ENCODE peak calls at places on chromosomes 16 and 17, in five cellular contexts. P is heart left ventricle; H is colonic mucosa; V is CD8-positive, alpha-beta T cell; D is transverse colon. Y is an unnamed sample. For H3K36me3, the result is how much of the 10 kb centered on the place peaks cover.

GRCh38 chr17:8253801-8254200 is 4.7 kb downstream of the PFAS start:
- DNase-seq in H (peak), P (no peak), D (no peak), V (no peak), Y (no peak)

GRCh38 chr17:29292992-29293889 is 707 bp downstream of the NUFIP2 start:
- DNase-seq in D (peak), V (peak), H (peak), P (peak), Y (peak)

GRCh38 chr17:7717756-7718350 is 309 bp downstream of the DNAH2 start:
- DNase-seq in P (no peak), V (no peak), D (no peak), H (no peak), Y (no peak)

GRCh38 chr16:57770361-57770760 is 31.9 kb downstream of the KIFC3 start:
- DNase-seq in P (no peak), V (no peak), H (no peak), D (no peak), Y (no peak)

GRCh38 chr16:1980770-1981087 is 540 bp downstream of the NOXO1 start:
- DNase-seq in D (no peak), V (no peak), H (no peak), P (no peak), Y (no peak)

GRCh38 chr17:2692781-2693135 is 18.8 kb downstream of the CLUH start:
- DNase-seq in H (no peak), V (no peak), P (peak), D (no peak), Y (no peak)

GRCh38 chr16:4420703-4421102 is 4.3 kb upstream of the CORO7 start:
- DNase-seq in V (no peak), D (no peak), P (peak), H (no peak), Y (no peak)

GRCh38 chr16:10646228-10646580 is 48.5 kb downstream of the TEKT5 start:
- DNase-seq in V (no peak), D (no peak), H (no peak), P (no peak), Y (no peak)

GRCh38 chr16:73572135-73572534 is 524.2 kb upstream of the ZFHX3 start:
- DNase-seq in D (peak), V (no peak), P (peak), H (peak), Y (no peak)

GRCh38 chr17:50565559-50566350 is 5.2 kb downstream of the CACNA1G start:
- DNase-seq in P (no peak), D (no peak), H (no peak), V (no peak), Y (peak)

GRCh38 chr17:13230350-13230900 is 212.6 kb upstream of the ELAC2 start:
- DNase-seq in D (no peak), P (no peak), H (no peak), V (no peak), Y (no peak)

GRCh38 chr17:79174905-79175856 is 100.6 kb downstream of the ENGASE start:
- DNase-seq in V (no peak), H (no peak), D (no peak), P (no peak), Y (no peak)

GRCh38 chr17:33968350-33969044 is 286.6 kb upstream of the CCL2 start:
- DNase-seq in H (no peak), D (no peak), V (peak), P (no peak), Y (no peak)

GRCh38 chr17:32621612-32622312 is 135.0 kb downstream of the CDK5R1 start:
- DNase-seq in D (no peak), H (no peak), P (no peak), V (no peak), Y (no peak)

GRCh38 chr17:41065829-41066624 is at the start of gene KRTAP2-4:
- DNase-seq in V (no peak), D (no peak), H (no peak), P (no peak), Y (no peak)

GRCh38 chr17:2412561-2413021 is 11.7 kb upstream of the MNT start:
- DNase-seq in V (no peak), D (no peak), H (no peak), P (no peak), Y (no peak)

GRCh38 chr17:17365476-17366110 is 62.4 kb downstream of the NT5M start:
- DNase-seq in P (no peak), H (no peak), V (no peak), D (no peak), Y (no peak)

GRCh38 chr17:79165296-79165695 is 90.7 kb downstream of the ENGASE start:
- DNase-seq in D (no peak), V (no peak), P (no peak), H (no peak), Y (no peak)

DNA sequence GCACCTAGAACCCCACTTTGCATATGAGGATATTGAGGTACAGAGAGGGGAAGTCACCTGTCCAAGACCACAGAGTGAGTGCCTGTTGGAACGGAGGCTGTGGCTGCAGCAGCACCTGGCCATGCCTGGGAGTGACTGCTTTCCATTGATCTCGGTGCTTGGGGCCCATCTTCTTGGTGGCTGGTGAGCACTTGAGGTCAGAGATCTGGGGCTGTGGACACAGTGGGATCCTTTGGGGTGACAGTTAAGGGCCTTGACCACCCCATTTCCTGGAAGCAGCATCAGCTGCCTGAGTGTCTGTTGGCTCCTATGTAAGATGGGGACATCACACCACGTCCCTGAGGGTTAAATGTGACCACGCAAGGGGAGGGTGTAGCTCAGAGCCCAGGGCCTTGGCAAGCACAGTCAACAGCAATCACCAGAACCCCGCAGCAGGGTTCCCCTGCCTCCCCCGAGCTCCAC is 111.7 kb downstream of the IRF8 start:
- DNase-seq in H (no peak), P (no peak), D (no peak), V (no peak), Y (no peak)
- H3K36me3 ChIP-seq in H (under half), P (under half), D (under half), V (under half), Y (under half)

DNA sequence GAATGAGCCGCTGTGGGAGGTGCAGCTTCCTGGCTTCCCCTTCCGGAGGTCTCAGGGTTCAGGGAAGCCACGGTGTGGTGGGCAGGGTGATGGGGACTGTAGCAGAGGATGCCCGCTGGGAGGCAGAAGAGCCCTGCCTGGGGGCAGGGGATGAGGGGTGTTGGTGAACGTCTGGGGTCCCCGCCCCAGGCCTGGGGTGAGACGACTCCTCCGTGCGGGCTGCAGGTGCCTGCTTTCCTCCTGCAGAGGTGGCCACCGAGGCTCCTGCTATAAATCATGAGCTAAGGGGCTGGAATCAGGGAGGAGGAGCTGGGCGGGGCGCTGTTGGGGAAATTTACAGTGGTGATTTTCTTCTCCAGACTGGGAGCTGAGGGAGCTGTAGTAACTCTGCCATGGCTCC is 167.0 kb downstream of the MRM1 start:
- DNase-seq in H (no peak), V (no peak), P (no peak), D (no peak), Y (no peak)
- TF ChIP-seq CTCF in H (no peak), V (no peak), P (no peak), D (no peak), Y (no peak)

GRCh38 chr17:39271546-39271945 is 45.8 kb upstream of the STAC2 start:
- DNase-seq in H (no peak), D (no peak), P (no peak), V (no peak), Y (no peak)
- H3K36me3 ChIP-seq in H (under half), D (under half), P (half or more), V (under half), Y (under half)

GRCh38 chr16:87391324-87391949 is 699 bp upstream of the MAP1LC3B start:
- DNase-seq in V (peak), H (peak), D (peak), P (peak), Y (peak)

GRCh38 chr16:87390641-87391323 is 1.4 kb upstream of the MAP1LC3B start:
- DNase-seq in H (no peak), D (no peak), V (no peak), P (no peak), Y (peak)

GRCh38 chr16:87392823-87393679 is 915 bp downstream of the MAP1LC3B start:
- DNase-seq in H (peak), P (no peak), D (peak), V (peak), Y (peak)

GRCh38 chr16:87393680-87394055 is 1.5 kb downstream of the MAP1LC3B start:
- DNase-seq in H (no peak), D (no peak), V (no peak), P (no peak), Y (no peak)

GRCh38 chr16:87391950-87392822 is at the start of gene MAP1LC3B:
- DNase-seq in D (peak), V (peak), H (peak), P (peak), Y (peak)
- TF ChIP-seq CTCF in D (no peak), V (no peak), H (no peak), P (no peak), Y (peak)

GRCh38 chr17:15973834-15974233 is 25.7 kb downstream of the ZSWIM7 start:
- DNase-seq in D (no peak), P (no peak), V (no peak), H (no peak), Y (no peak)

GRCh38 chr17:15981208-15981607 is 18.3 kb downstream of the ZSWIM7 start:
- DNase-seq in D (no peak), P (no peak), H (no peak), V (no peak), Y (no peak)

GRCh38 chr17:15981646-15982580 is 17.6 kb downstream of the ZSWIM7 start:
- DNase-seq in D (no peak), P (no peak), V (no peak), H (no peak), Y (no peak)

GRCh38 chr17:15977894-15978293 is 21.6 kb downstream of the ZSWIM7 start:
- DNase-seq in V (no peak), P (no peak), H (no peak), D (no peak), Y (no peak)

DNA sequence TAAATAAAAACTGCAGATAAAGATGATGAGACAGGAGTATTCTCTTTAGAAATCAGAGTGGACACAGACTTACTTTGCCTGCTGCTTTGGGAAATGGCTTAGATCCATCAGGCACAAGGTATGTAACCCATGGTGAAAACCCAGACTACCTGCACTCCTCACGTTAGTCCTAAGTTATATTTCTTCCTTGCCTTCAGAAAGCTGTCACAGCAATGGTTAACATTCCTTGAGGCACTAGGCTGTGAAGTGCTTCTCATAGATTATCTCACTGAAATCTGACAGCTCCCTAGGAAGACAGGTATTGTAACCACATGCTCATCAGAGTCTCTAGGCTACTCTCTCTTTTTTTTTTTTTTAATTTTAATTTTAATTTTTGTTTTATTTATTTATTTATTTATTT is 20.9 kb downstream of the ZSWIM7 start:
- DNase-seq in V (no peak), D (no peak), H (no peak), P (no peak), Y (no peak)
- H3K36me3 ChIP-seq in V (under half), D (under half), H (under half), P (half or more), Y (under half)

Y was measured in ovary.